ENCODE peak calls at places on chromosomes 4 and X, in four cellular contexts. R is HepG2, L is WTC11, H is K562. B is an unnamed sample.

GRCh38 chr4:20368926-20369325 is 117.2 kb downstream of the SLIT2 start:
- DNase-seq in H (no peak), L (no peak), R (no peak), B (no peak)

GRCh38 chr4:157221426-157221894 is 932 bp downstream of the GRIA2 start:
- DNase-seq in L (no peak), R (no peak), H (no peak), B (no peak)

GRCh38 chrX:120291211-120291610 is 20.1 kb downstream of the TMEM255A start:
- DNase-seq in R (no peak), L (no peak), H (no peak), B (no peak)

GRCh38 chr4:108529984-108530901 is 90.1 kb upstream of the RPL34 start:
- DNase-seq in L (no peak), R (no peak), H (no peak), B (no peak)

GRCh38 chr4:19224820-19225219 is 1026.9 kb upstream of the SLIT2 start:
- DNase-seq in H (peak; percentile 3), R (no peak), L (no peak), B (no peak)

GRCh38 chrX:37701588-37701987 is 16.0 kb downstream of the XK start:
- DNase-seq in L (no peak), H (no peak), R (no peak), B (no peak)

GRCh38 chrX:3815896-3816664 is 102.6 kb upstream of the PRKX start:
- DNase-seq in L (peak; percentile 24), H (peak; percentile 56), R (peak; percentile 36), B (peak; percentile 10)

GRCh38 chr4:7844247-7844991 is 95.2 kb downstream of the AFAP1 start:
- DNase-seq in L (peak; percentile 91), R (peak; percentile 70), H (peak; percentile 50), B (peak; percentile 85)

GRCh38 chrX:33188881-33189280 is 22.5 kb downstream of the DMD start:
- DNase-seq in L (no peak), H (no peak), R (no peak), B (no peak)

GRCh38 chrX:16786791-16787735 is 797 bp downstream of the TXLNG start:
- DNase-seq in R (no peak), L (peak; percentile 24), H (peak; percentile 62), B (peak; percentile 25)

GRCh38 chrX:150610038-150610437 is 41.6 kb downstream of the MTM1 start:
- DNase-seq in H (no peak), R (no peak), L (no peak), B (no peak)

GRCh38 chr4:122652379-122652778 is 31.5 kb upstream of the IL21 start:
- DNase-seq in H (peak; percentile 44), L (peak; percentile 30), R (peak; percentile 14), B (peak; percentile 34)

GRCh38 chr4:109671350-109671749 is 31.9 kb downstream of the CASP6 start:
- DNase-seq in R (no peak), L (no peak), H (no peak), B (no peak)

GRCh38 chr4:76856183-76856969 is 41.6 kb downstream of the SOWAHB start:
- DNase-seq in H (no peak), L (no peak), R (peak; percentile 89), B (peak; percentile 31)

GRCh38 chr4:186693159-186693815 is 30.4 kb downstream of the FAT1 start:
- DNase-seq in L (no peak), H (peak; percentile 56), R (no peak), B (no peak)

GRCh38 chrX:102745513-102746133 is 25.1 kb downstream of the GPRASP3 start:
- DNase-seq in L (peak; percentile 63), R (no peak), H (no peak), B (no peak)

GRCh38 chrX:102744307-102744706 is 23.8 kb downstream of the GPRASP3 start:
- DNase-seq in L (no peak), R (no peak), H (no peak), B (no peak)

DNA sequence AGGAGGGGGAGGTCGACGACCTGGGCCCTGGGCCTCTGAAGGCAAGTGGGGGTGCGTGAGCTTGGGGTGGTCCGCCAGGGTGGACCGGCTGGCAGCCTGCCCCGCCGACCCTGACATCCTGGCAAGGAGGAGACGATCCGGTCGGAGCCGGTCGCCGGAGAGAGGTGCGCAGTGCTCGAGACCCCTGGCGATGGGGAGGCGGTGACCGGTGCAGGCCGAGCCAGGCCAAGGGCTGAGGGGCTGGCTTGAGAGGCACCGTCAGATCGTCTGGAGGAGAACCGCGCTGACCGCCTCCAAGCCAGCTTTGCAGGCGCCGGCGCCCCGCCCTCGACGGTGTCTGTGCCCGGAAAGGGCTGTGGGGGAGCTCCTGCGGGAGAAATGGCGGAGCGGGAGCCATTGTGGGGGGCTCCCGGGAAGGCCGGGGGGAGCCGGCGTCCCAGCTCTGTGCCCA is 25.6 kb downstream of the GPRASP3 start:
- DNase-seq in H (no peak), R (no peak), L (peak; percentile 46), B (no peak)
- TF ChIP-seq ELF4 in H (no peak), R (no peak), L (no peak), B (no peak)

GRCh38 chr4:101953949-101954348 is 163.4 kb downstream of the BANK1 start:
- DNase-seq in L (peak; percentile 11), R (peak; percentile 16), H (no peak), B (no peak)
- TF ChIP-seq ELF4 in L (no peak), R (no peak), H (no peak), B (no peak)

GRCh38 chr4:110854021-110854678 is 231.3 kb upstream of the PITX2 start:
- DNase-seq in L (no peak), H (no peak), R (no peak), B (no peak)
- TF ChIP-seq ELF4 in L (no peak), H (no peak), R (no peak), B (no peak)

GRCh38 chr4:147546341-147546740 is 65.4 kb downstream of the EDNRA start:
- DNase-seq in R (no peak), H (no peak), L (no peak), B (no peak)
- TF ChIP-seq ELF4 in R (no peak), H (no peak), L (no peak), B (no peak)

DNA sequence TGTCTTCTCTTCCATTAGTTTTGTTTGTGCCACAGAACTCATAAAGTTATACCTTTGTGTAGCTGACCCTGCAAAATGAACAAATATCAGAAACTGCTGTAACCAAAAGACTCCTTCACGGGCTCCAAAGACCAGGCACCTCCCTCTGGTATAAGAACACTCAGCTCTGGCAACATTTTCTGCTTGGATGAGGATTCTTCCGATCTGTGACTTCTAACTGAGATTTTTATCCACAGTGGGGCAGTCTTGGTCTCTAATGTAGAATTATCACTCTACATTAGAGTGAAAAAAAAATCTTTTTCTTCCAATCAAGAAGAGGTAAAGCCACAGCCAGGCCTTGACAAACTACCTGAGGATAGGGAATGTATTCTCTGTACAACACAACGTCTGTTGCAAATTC is 38.5 kb upstream of the PRSS48 start:
- DNase-seq in L (no peak), H (no peak), R (no peak), B (no peak)
- TF ChIP-seq ELF4 in L (no peak), H (no peak), R (no peak), B (no peak)

DNA sequence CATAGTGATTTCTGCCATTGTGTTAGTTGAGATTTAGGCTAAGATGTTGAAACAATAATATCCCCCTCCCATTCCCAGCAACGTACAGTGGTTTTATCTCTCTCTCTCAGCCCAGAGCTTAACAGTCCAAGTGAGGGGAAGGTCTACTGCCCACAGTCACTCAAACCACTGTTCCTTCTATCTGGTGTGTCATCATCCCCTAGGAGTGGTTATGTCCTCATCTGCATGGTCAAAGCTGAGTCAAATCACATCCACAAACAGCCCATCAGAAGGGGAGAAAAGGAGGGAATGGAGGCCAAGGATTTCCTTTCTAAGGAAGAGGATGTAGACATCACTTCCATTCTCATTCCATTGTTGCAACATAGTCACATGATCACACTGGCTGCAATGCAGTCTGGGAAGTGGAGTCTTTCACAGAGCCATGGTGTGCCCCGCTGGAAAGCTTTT is 42.8 kb upstream of the CHRNA9 start:
- DNase-seq in H (peak; percentile 52), L (no peak), R (no peak), B (no peak)
- TF ChIP-seq ELF4 in H (peak; percentile 46), L (no peak), R (no peak), B (no peak)

GRCh38 chrX:39704590-39704989 is 393.2 kb downstream of the BCOR start:
- DNase-seq in R (peak; percentile 46), H (no peak), L (no peak), B (no peak)

GRCh38 chrX:39714471-39714870 is 383.3 kb downstream of the BCOR start:
- DNase-seq in L (no peak), H (no peak), R (no peak), B (no peak)

GRCh38 chrX:39705299-39705698 is 392.5 kb downstream of the BCOR start:
- DNase-seq in L (no peak), R (no peak), H (no peak), B (peak; percentile 68)

GRCh38 chrX:39709364-39709763 is 388.4 kb downstream of the BCOR start:
- DNase-seq in H (no peak), R (no peak), L (no peak), B (no peak)
- TF ChIP-seq ELF4 in H (no peak), R (no peak), L (no peak), B (no peak)